ENCODE peak calls at places on chromosomes 12 and 14, in seven cellular contexts. E is upper lobe of right lung; C is activated T-cell treated with anti-CD3 and anti-CD28 coated beads, Interleukin-2, amount 50 U/mL, for 72 hours; D is HepG2; H is right cardiac atrium; X is left lung; A is CD8-positive, alpha-beta T cell. O is an unnamed sample.

GRCh38 chr12:103839893-103840292 is 1.1 kb downstream of the NT5DC3 start:
- ATAC-seq in X (no peak), H (no peak), A (no peak), D (no peak), E (no peak), C (no peak), O (no peak)

GRCh38 chr14:23252420-23253333 is 14.9 kb downstream of the RNF212B start:
- ATAC-seq in X (no peak), C (no peak), H (no peak), A (no peak), E (no peak), D (no peak), O (no peak)

GRCh38 chr12:131862994-131863710 is 31.3 kb upstream of the ULK1 start:
- ATAC-seq in D (no peak), X (no peak), H (no peak), E (no peak), A (no peak), C (no peak), O (no peak)

GRCh38 chr14:100621806-100622205 is 34.6 kb upstream of the BEGAIN start:
- ATAC-seq in A (no peak), D (no peak), E (no peak), C (no peak), X (no peak), H (peak; percentile 3), O (no peak)

GRCh38 chr12:59407799-59408198 is 188.0 kb upstream of the SLC16A7 start:
- ATAC-seq in C (no peak), D (no peak), E (no peak), H (no peak), X (no peak), A (no peak), O (no peak)

GRCh38 chr14:61360796-61361526 is 39.6 kb downstream of the PRKCH start:
- ATAC-seq in A (peak; percentile 55), C (peak; percentile 60), E (no peak), D (no peak), X (no peak), H (no peak), O (no peak)

GRCh38 chr14:69666698-69667211 is 55.4 kb downstream of the SUSD6 start:
- ATAC-seq in X (peak; percentile 7), C (peak; percentile 7), D (no peak), H (peak; percentile 22), A (no peak), E (peak; percentile 20), O (no peak)

GRCh38 chr12:6317693-6318439 is 7.4 kb downstream of the PLEKHG6 start:
- ATAC-seq in X (no peak), C (peak; percentile 10), A (no peak), E (no peak), H (no peak), D (no peak), O (no peak)

GRCh38 chr14:100303925-100304324 is 2.3 kb downstream of the SLC25A29 start:
- ATAC-seq in E (no peak), C (no peak), A (no peak), D (no peak), X (no peak), H (no peak), O (no peak)

GRCh38 chr14:67553547-67553946 is 20.5 kb downstream of the PLEKHH1 start:
- ATAC-seq in D (no peak), H (no peak), X (no peak), A (no peak), E (peak; percentile 4), C (no peak), O (no peak)

GRCh38 chr12:7113389-7113871 is 4.4 kb upstream of the C1RL start:
- ATAC-seq in E (peak; percentile 38), C (no peak), H (no peak), A (peak; percentile 47), D (no peak), X (peak; percentile 27), O (peak; percentile 6)

GRCh38 chr12:88035907-88036289 is 6.7 kb upstream of the C12orf50 start:
- ATAC-seq in E (peak; percentile 50), X (peak; percentile 73), D (peak; percentile 9), A (no peak), H (no peak), C (no peak), O (peak; percentile 95)

GRCh38 chr12:77943466-77943865 is 112.8 kb downstream of the NAV3 start:
- ATAC-seq in A (no peak), H (peak; percentile 48), D (no peak), E (peak; percentile 49), C (no peak), X (peak; percentile 65), O (peak; percentile 79)

GRCh38 chr14:61385002-61385685 is 63.8 kb downstream of the PRKCH start:
- ATAC-seq in D (no peak), A (peak; percentile 52), X (no peak), H (no peak), C (peak; percentile 44), E (no peak), O (no peak)

GRCh38 chr14:36069535-36069900 is 107.0 kb downstream of the PTCSC3 start:
- ATAC-seq in E (peak; percentile 93), C (peak; percentile 66), X (peak; percentile 92), A (no peak), H (peak; percentile 38), D (peak; percentile 92), O (peak; percentile 79)

GRCh38 chr14:24075485-24076301 is 4.3 kb downstream of the CPNE6 start:
- ATAC-seq in E (no peak), C (no peak), X (no peak), D (peak; percentile 1), A (no peak), H (no peak), O (no peak)

GRCh38 chr12:116861331-116861730 is 19.9 kb downstream of the HRK start:
- ATAC-seq in E (no peak), A (peak; percentile 62), C (peak; percentile 56), D (peak; percentile 56), X (no peak), H (peak; percentile 64), O (no peak)

GRCh38 chr12:40947812-40948211 is 240.3 kb upstream of the PDZRN4 start:
- ATAC-seq in C (no peak), H (no peak), A (no peak), D (no peak), X (no peak), E (no peak), O (peak; percentile 75)